ENCODE peak calls at places on chromosomes 11 and 22, in seven cellular contexts. U is transverse colon, K is A549, V is K562, T is SK-N-SH, O is esophagus muscularis mucosa, N is stomach. H is an unnamed sample.
A peak's percentile ranks its signal among the peaks of the same experiment; 100 is the strongest.

GRCh38 chr11:83364500-83365059 is 78.4 kb upstream of the CCDC90B start:
- DNase-seq in U (no peak), K (no peak), V (no peak), T (no peak), O (no peak), N (no peak), H (no peak)

GRCh38 chr11:87215236-87215635 is 177.5 kb downstream of the TMEM135 start:
- DNase-seq in U (no peak), K (no peak), V (peak; percentile 21), T (no peak), O (no peak), N (no peak), H (no peak)

GRCh38 chr11:25065711-25066110 is 568.9 kb downstream of the LUZP2 start:
- DNase-seq in U (no peak), K (peak; percentile 29), V (no peak), T (no peak), O (no peak), N (no peak), H (no peak)

GRCh38 chr22:34972498-34972897 is 93.5 kb upstream of the ISX start:
- DNase-seq in U (no peak), K (no peak), V (no peak), T (no peak), O (no peak), N (no peak), H (no peak)

GRCh38 chr11:11534981-11535380 is 86.8 kb downstream of the GALNT18 start:
- DNase-seq in U (no peak), K (no peak), V (no peak), T (no peak), O (no peak), N (no peak), H (no peak)

GRCh38 chr11:95435628-95436353 is 204.8 kb upstream of the SESN3 start:
- DNase-seq in U (no peak), K (no peak), V (no peak), T (no peak), O (no peak), N (no peak), H (no peak)

GRCh38 chr22:30694171-30694637 is 470 bp upstream of the OSBP2 start:
- DNase-seq in U (peak; percentile 75), K (peak; percentile 63), V (no peak), T (peak; percentile 84), O (no peak), N (peak; percentile 76), H (peak; percentile 65)

GRCh38 chr11:61978703-61979661 is 11.5 kb upstream of the FTH1 start:
- DNase-seq in U (no peak), K (no peak), V (no peak), T (no peak), O (peak; percentile 90), N (no peak), H (no peak)

GRCh38 chr11:47532597-47533213 is 20.2 kb downstream of the CELF1 start:
- DNase-seq in U (no peak), K (no peak), V (no peak), T (peak; percentile 31), O (no peak), N (no peak), H (no peak)

GRCh38 chr22:25403752-25404471 is 160.6 kb upstream of the GRK3 start:
- DNase-seq in U (no peak), K (peak; percentile 29), V (peak; percentile 56), T (peak; percentile 49), O (no peak), N (no peak), H (no peak)

GRCh38 chr22:33971561-33971961 is 51.3 kb upstream of the LARGE1 start:
- DNase-seq in U (no peak), K (no peak), V (no peak), T (no peak), O (no peak), N (no peak), H (no peak)

GRCh38 chr11:32448232-32448631 is 12.9 kb upstream of the WT1 start:
- DNase-seq in U (no peak), K (peak; percentile 53), V (peak; percentile 88), T (no peak), O (no peak), N (peak; percentile 16), H (no peak)

GRCh38 chr11:62677709-62678108 is 1.2 kb downstream of the UBXN1 start:
- DNase-seq in U (no peak), K (no peak), V (no peak), T (no peak), O (no peak), N (no peak), H (no peak)

GRCh38 chr22:45612451-45612901 is 59.2 kb upstream of the ATXN10 start:
- DNase-seq in U (no peak), K (no peak), V (no peak), T (no peak), O (no peak), N (no peak), H (peak; percentile 36)

GRCh38 chr11:8252946-8253345 is 10.7 kb downstream of the LMO1 start:
- DNase-seq in U (no peak), K (no peak), V (no peak), T (no peak), O (no peak), N (no peak), H (no peak)

GRCh38 chr11:97993565-97993964 is 1027.2 kb upstream of the CNTN5 start:
- DNase-seq in U (no peak), K (no peak), V (no peak), T (no peak), O (no peak), N (no peak), H (no peak)

GRCh38 chr11:93547028-93547427 is 3.8 kb upstream of the SMCO4 start:
- DNase-seq in U (no peak), K (no peak), V (no peak), T (no peak), O (no peak), N (no peak), H (no peak)

GRCh38 chr11:47971501-47971900 is 8.9 kb upstream of the PTPRJ start:
- DNase-seq in U (no peak), K (no peak), V (no peak), T (peak; percentile 47), O (no peak), N (no peak), H (no peak)

GRCh38 chr11:8354622-8355417 is 91.1 kb upstream of the LMO1 start:
- DNase-seq in U (no peak), K (peak; percentile 19), V (no peak), T (peak; percentile 79), O (no peak), N (no peak), H (peak; percentile 42)

GRCh38 chr11:15850992-15851615 is 505.2 kb downstream of the SOX6 start:
- DNase-seq in U (no peak), K (no peak), V (no peak), T (no peak), O (no peak), N (no peak), H (no peak)

GRCh38 chr22:39176673-39177455 is 24.4 kb upstream of the CBX7 start:
- DNase-seq in U (no peak), K (no peak), V (no peak), T (no peak), O (no peak), N (no peak), H (peak; percentile 72)

GRCh38 chr22:39174498-39175120 is 22.1 kb upstream of the CBX7 start:
- DNase-seq in U (peak; percentile 70), K (peak; percentile 86), V (peak; percentile 18), T (peak; percentile 73), O (no peak), N (peak; percentile 59), H (peak; percentile 89)

GRCh38 chr22:39175127-39176066 is 22.9 kb upstream of the CBX7 start:
- DNase-seq in U (no peak), K (peak; percentile 44), V (no peak), T (no peak), O (no peak), N (no peak), H (no peak)

GRCh38 chr22:39177456-39177775 is 24.9 kb upstream of the CBX7 start:
- DNase-seq in U (no peak), K (no peak), V (no peak), T (no peak), O (no peak), N (no peak), H (no peak)

GRCh38 chr22:39176067-39176621 is 23.7 kb upstream of the CBX7 start:
- DNase-seq in U (peak; percentile 57), K (peak; percentile 57), V (no peak), T (no peak), O (no peak), N (peak; percentile 48), H (peak; percentile 75)
- TF ChIP-seq EP300 in U (peak; percentile 92), K (peak; percentile 56), V (no peak), T (no peak), O (peak; percentile 90), N (peak; percentile 89), H (peak; percentile 74)

GRCh38 chr11:1153105-1153950 is 4.4 kb upstream of the MUC5AC start:
- DNase-seq in U (no peak), K (peak; percentile 88), V (no peak), T (peak; percentile 28), O (no peak), N (no peak), H (peak; percentile 28)
- TF ChIP-seq EP300 in U (no peak), K (no peak), V (no peak), T (no peak), O (no peak), N (no peak), H (no peak)

DNA sequence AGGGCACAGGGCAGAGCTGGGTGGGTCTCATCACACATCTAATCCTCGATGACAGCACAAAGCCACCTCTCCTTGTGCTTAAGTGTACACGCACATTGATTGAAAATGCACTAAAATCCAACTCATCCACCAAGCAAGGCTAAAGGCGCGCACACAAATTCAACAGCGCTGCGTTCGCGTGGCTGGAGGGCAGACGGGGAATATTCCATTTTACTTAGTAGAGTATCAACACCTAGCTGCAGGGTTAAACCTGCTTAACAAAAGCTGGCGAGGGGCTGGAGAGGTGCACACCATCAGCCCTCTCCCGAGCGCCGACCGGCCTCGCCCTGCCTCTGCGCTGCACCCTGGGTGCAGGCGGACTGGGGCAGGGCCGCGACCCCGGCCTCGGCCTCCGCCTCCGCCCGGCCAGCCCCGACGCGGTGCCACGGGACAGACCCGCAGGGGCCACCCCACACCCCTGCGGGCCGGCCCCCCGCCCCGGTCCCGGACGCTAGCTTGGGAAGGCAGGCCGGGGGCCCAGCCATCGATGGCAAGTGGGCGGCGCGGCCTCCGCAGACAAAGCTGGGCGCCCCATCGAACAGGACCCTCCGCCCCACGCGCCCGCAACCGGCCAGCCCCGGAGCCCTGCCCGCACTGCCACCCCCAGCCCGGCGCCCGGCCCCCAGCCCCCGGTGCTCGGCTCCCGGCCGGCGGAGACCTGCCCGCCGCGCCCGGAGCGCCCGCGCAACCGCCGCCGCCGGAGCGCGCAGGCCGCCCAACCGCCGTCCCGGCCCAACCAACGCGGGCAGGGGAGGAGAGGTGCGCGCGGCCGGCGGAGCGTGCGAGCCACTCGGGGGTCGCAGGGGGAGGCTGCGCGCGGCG is 914 bp downstream of the PRDM10 start:
- DNase-seq in U (peak; percentile 44), K (peak; percentile 12), V (peak; percentile 51), T (no peak), O (no peak), N (peak; percentile 40), H (no peak)
- TF ChIP-seq EP300 in U (no peak), K (no peak), V (peak; percentile 2), T (no peak), O (no peak), N (no peak), H (no peak)

DNA sequence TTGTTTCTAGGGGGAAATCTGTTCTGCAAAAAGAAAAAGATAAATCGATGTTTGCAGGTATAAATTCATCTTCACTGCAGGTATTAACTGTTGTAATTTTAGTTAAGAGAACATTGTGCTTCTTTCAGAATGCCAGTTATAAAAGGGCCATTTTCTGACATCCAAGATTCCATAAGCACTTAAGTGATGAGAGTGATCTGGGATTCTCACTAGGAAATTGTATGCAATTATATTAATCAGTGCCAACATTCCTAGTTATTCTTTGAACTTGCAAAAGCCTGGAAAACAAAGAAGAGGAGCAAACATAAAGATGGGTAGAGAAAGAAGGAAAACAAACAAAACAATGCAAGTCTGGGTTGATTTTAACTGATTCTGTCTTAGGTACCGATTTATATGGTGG is 5.4 kb downstream of the DDI1 start:
- DNase-seq in U (no peak), K (no peak), V (no peak), T (no peak), O (no peak), N (no peak), H (no peak)
- TF ChIP-seq EP300 in U (no peak), K (no peak), V (no peak), T (no peak), O (no peak), N (no peak), H (no peak)

H was measured in ovary.